ENCODE peak calls at places on chromosomes 2 and 18, in four cellular contexts. D is tibial artery, P is A549, L is tibial nerve. M is an unnamed sample.

GRCh38 chr2:5474716-5475115 is 217.5 kb upstream of the SOX11 start:
- DNase-seq in D (no peak), P (no peak), L (no peak), M (no peak)

GRCh38 chr2:69222984-69223658 is 163.9 kb downstream of the GFPT1 start:
- DNase-seq in D (peak; percentile 91), P (no peak), L (no peak), M (no peak)

GRCh38 chr18:23949863-23950262 is 64.7 kb upstream of the TTC39C start:
- DNase-seq in D (no peak), P (no peak), L (no peak), M (no peak)

GRCh38 chr2:118417417-118418125 is 329.3 kb downstream of the INSIG2 start:
- DNase-seq in D (no peak), P (no peak), L (no peak), M (no peak)

GRCh38 chr2:105034170-105034569 is 3.7 kb upstream of the MRPS9 start:
- DNase-seq in D (no peak), P (no peak), L (no peak), M (no peak)

GRCh38 chr2:161273038-161273760 is 35.0 kb upstream of the PSMD14 start:
- DNase-seq in D (no peak), P (peak; percentile 63), L (no peak), M (no peak)

GRCh38 chr2:26983746-26984145 is 13.3 kb downstream of the MAPRE3 start:
- DNase-seq in D (no peak), P (no peak), L (no peak), M (no peak)

GRCh38 chr2:64586883-64587481 is 62.9 kb downstream of the AFTPH start:
- DNase-seq in D (no peak), P (peak; percentile 60), L (no peak), M (no peak)

GRCh38 chr2:33278245-33278943 is 198.1 kb upstream of the RASGRP3 start:
- DNase-seq in D (peak; percentile 84), P (no peak), L (no peak), M (no peak)

GRCh38 chr18:43590182-43590903 is 313.1 kb upstream of the SYT4 start:
- DNase-seq in D (peak; percentile 57), P (peak; percentile 29), L (no peak), M (no peak)

GRCh38 chr18:11784905-11785304 is 66.3 kb upstream of the CHMP1B start:
- DNase-seq in D (no peak), P (no peak), L (no peak), M (no peak)

GRCh38 chr2:176056411-176056810 is 27.4 kb downstream of the EVX2 start:
- DNase-seq in D (no peak), P (no peak), L (no peak), M (no peak)

DNA sequence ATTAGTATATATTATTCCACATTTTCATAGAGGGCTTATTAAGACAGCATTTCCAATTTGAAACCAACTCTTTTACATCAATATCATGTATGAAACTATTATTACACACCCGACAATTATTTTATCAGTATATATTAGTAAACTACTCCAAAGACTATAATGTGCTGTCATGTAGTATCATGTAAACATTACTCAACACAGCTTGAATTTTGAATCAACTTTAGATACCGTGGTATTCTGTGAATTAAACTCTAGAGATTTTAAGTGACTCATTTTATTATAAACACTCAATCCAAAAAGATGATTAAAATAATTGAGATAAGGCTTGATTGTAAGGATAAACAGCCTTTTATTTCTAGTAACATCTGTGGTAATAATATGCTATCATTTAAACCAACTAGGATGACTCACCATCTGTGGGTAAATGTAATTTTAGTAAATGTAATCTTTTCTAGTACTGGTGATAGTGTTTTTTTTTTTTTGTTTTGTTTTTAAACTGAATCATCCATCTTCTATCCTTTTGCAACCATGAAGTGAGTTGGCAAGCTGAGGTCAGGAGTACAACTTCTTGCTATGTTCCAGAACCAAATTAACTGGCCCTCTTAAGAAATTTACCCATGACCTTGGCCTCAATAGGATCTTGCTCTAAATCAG is 144.3 kb upstream of the SMAD7 start:
- DNase-seq in D (no peak), P (peak; percentile 4), L (no peak), M (no peak)
- H3K27ac ChIP-seq in D (peak overlapping the region; percentile 64), P (no peak overlapping the region), L (no peak overlapping the region), M (peak overlapping the region; percentile 39)

GRCh38 chr2:28636491-28636890 is 115.1 kb upstream of the PPP1CB start:
- DNase-seq in D (no peak), P (no peak), L (no peak), M (no peak)
- H3K4me1 ChIP-seq in D (peaks cover 59% of the 10 kb centered on the region), P (peaks cover 14% of the 10 kb centered on the region), L (peaks cover 40% of the 10 kb centered on the region), M (peaks cover 35% of the 10 kb centered on the region)

GRCh38 chr2:219252084-219252483 is 959 bp upstream of the TUBA4B start:
- DNase-seq in D (peak; percentile 78), P (no peak), L (no peak), M (no peak)

GRCh38 chr2:219249203-219249980 is 3.7 kb upstream of the TUBA4B start:
- DNase-seq in D (peak; percentile 90), P (peak; percentile 93), L (peak; percentile 35), M (no peak)

GRCh38 chr2:219248845-219249202 is 3.5 kb downstream of the STK16 start:
- DNase-seq in D (no peak), P (no peak), L (no peak), M (no peak)

GRCh38 chr2:219251656-219252055 is 1.4 kb upstream of the TUBA4B start:
- DNase-seq in D (no peak), P (no peak), L (no peak), M (no peak)

GRCh38 chr2:219250044-219250781 is 2.8 kb upstream of the TUBA4B start:
- DNase-seq in D (no peak), P (no peak), L (no peak), M (no peak)
- H3K4me3 ChIP-seq in D (peak overlapping the region; percentile 23), P (peak overlapping the region; percentile 25), L (peak overlapping the region; percentile 24), M (peak overlapping the region; percentile 20)

GRCh38 chr18:58947136-58947732 is 82.6 kb downstream of the ZNF532 start:
- DNase-seq in D (no peak), P (no peak), L (no peak), M (no peak)
- H3K27ac ChIP-seq in D (no peak overlapping the region), P (peak overlapping the region; percentile 64), L (no peak overlapping the region), M (no peak overlapping the region)

GRCh38 chr2:85994421-85994777 is 105.6 kb upstream of the ST3GAL5 start:
- DNase-seq in D (no peak), P (no peak), L (no peak), M (no peak)
- H3K4me1 ChIP-seq in D (peaks cover 41% of the 10 kb centered on the region), P (peaks cover 34% of the 10 kb centered on the region), L (peaks cover 63% of the 10 kb centered on the region), M (peaks cover 62% of the 10 kb centered on the region)

GRCh38 chr18:9016819-9017169 is 85.7 kb upstream of the NDUFV2 start:
- DNase-seq in D (no peak), P (no peak), L (no peak), M (no peak)
- H3K4me3 ChIP-seq in D (peak overlapping the region; percentile 41), P (peak overlapping the region; percentile 22), L (peak overlapping the region; percentile 33), M (peak overlapping the region; percentile 60)

GRCh38 chr2:72349016-72349415 is 201.4 kb upstream of the CYP26B1 start:
- DNase-seq in D (no peak), P (no peak), L (no peak), M (no peak)

DNA sequence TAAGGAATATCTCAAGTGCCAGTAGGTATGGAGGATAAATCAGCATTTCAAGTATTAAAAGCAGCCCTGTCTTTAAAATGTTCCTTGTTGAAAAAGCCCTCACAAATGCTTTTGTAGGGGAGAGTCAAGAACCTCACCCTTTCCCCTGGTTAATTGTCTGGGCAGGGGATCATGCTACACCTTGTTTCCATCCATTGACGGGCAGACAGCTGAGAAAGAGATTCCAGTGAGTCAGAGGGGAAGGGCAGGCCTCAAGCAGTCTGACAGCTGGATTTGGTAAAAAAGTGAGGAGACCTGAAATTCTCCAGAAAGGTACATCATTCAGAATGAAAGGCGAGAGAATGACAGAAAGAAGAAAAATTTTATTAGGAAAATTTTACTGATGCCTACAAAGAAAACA is 203.2 kb upstream of the CYP26B1 start:
- DNase-seq in D (no peak), P (no peak), L (no peak), M (no peak)
- H3K27ac ChIP-seq in D (no peak overlapping the region), P (no peak overlapping the region), L (no peak overlapping the region), M (no peak overlapping the region)

GRCh38 chr2:119721043-119721442 is 38.7 kb upstream of the PTPN4 start:
- DNase-seq in D (no peak), P (no peak), L (no peak), M (no peak)
- H3K4me1 ChIP-seq in D (no peaks in the 10 kb centered on the region), P (no peaks in the 10 kb centered on the region), L (no peaks in the 10 kb centered on the region), M (no peaks in the 10 kb centered on the region)

GRCh38 chr2:2899826-2900225 is 477.8 kb downstream of the EIPR1 start:
- DNase-seq in D (no peak), P (no peak), L (no peak), M (no peak)

GRCh38 chr2:2904721-2905340 is 472.8 kb downstream of the EIPR1 start:
- DNase-seq in D (no peak), P (no peak), L (no peak), M (no peak)

GRCh38 chr2:2902551-2903216 is 474.9 kb downstream of the EIPR1 start:
- DNase-seq in D (peak; percentile 35), P (no peak), L (no peak), M (no peak)

GRCh38 chr2:2898744-2899143 is 478.9 kb downstream of the EIPR1 start:
- DNase-seq in D (no peak), P (no peak), L (no peak), M (no peak)

DNA sequence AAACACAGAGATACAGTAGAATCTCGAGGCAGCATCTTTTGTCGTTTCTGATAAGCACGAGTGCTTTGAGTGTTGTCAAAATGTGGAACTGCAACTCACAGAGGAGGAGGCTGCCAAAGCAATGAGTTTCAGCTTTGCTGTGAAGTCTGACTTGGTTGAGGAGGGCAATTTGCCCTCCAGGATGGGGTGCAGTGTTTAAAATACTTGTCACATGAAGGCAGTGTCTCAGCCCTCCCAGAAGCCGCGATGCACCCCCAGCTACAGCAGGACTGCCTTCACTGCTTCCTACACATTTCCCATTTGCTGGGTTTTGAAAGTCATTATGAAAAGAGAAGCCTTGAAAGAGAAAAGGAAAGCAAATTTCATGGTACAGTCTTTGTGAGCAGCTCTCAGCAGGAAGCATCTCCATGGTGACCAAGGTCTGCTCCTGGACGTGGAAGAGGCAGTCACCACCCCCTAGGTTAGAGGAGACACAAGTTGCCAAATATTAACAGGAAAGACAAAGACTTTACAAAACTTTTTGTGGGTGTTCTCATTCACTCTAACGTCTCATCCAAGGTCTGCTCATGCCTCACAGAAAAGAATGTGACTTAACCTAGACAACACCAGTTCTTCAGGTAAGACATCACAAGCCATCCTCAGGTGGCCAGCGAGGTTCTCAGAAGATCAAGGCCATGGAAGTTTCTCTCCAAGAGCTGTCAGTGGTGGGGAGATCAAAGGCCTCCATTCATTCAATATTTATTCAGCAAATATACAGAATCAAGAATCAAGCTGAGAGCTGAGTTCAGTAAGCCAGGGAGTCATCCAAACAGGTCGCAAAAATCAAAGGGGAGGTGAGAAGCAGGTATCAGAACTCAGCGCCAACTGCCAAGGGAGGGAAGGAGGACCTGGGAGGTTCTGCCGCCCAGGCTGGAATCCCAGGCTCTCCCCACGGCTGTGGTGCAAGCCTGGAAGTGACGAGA is 476.0 kb downstream of the EIPR1 start:
- DNase-seq in D (peak; percentile 6), P (no peak), L (no peak), M (no peak)
- H3K4me3 ChIP-seq in D (no peak overlapping the region), P (no peak overlapping the region), L (no peak overlapping the region), M (no peak overlapping the region)

GRCh38 chr2:216553093-216553478 is 54.4 kb downstream of the RPL37A start:
- DNase-seq in D (no peak), P (no peak), L (no peak), M (no peak)

GRCh38 chr2:216551234-216551633 is 52.6 kb downstream of the RPL37A start:
- DNase-seq in D (no peak), P (no peak), L (no peak), M (no peak)

GRCh38 chr2:216549926-216550690 is 51.5 kb downstream of the RPL37A start:
- DNase-seq in D (no peak), P (no peak), L (no peak), M (no peak)

GRCh38 chr2:216553841-216554240 is 55.2 kb downstream of the RPL37A start:
- DNase-seq in D (no peak), P (no peak), L (no peak), M (no peak)

GRCh38 chr2:216551669-216552068 is 53.0 kb downstream of the RPL37A start:
- DNase-seq in D (no peak), P (no peak), L (no peak), M (no peak)
- H3K27ac ChIP-seq in D (peak overlapping the region; percentile 71), P (peak overlapping the region; percentile 25), L (no peak overlapping the region), M (peak overlapping the region; percentile 66)

M was measured in esophagus squamous epithelium.